ENCODE peak calls at places on chromosomes 16 and 17, in seven cellular contexts. S is upper lobe of right lung, F is GM12865, K is choroid plexus epithelial cell, E is lung, M is AG09309, Y is neural progenitor cell. C is an unnamed sample.

GRCh38 chr16:84548971-84549844 is 44.7 kb upstream of the MEAK7 start:
- DNase-seq in S (no peak), F (no peak), K (no peak), E (no peak), M (no peak), Y (no peak), C (no peak)

GRCh38 chr16:11255737-11256656 is at the start of gene SOCS1:
- DNase-seq in S (peak), F (peak), K (peak), E (peak), M (peak), Y (peak), C (no peak)

GRCh38 chr17:2034806-2035548 is 5.0 kb downstream of the DPH1 start:
- DNase-seq in S (no peak), F (no peak), K (no peak), E (no peak), M (peak), Y (no peak), C (no peak)

GRCh38 chr17:80023261-80024205 is 12.1 kb downstream of the TBC1D16 start:
- DNase-seq in S (no peak), F (no peak), K (no peak), E (no peak), M (no peak), Y (peak), C (no peak)

GRCh38 chr17:77432791-77433190 is 292.0 kb downstream of the SEC14L1 start:
- DNase-seq in S (no peak), F (no peak), K (no peak), E (no peak), M (no peak), Y (peak), C (no peak)

GRCh38 chr16:49760815-49761214 is 95.1 kb downstream of the ZNF423 start:
- DNase-seq in S (no peak), F (no peak), K (no peak), E (no peak), M (no peak), Y (no peak), C (no peak)

GRCh38 chr17:4899341-4900230 is at the start of gene C17orf107:
- DNase-seq in S (peak), F (peak), K (peak), E (peak), M (no peak), Y (peak), C (peak)

GRCh38 chr16:84339766-84340165 is 28.6 kb upstream of the ATP2C2 start:
- DNase-seq in S (peak), F (no peak), K (no peak), E (no peak), M (no peak), Y (no peak), C (peak)

GRCh38 chr17:1532836-1533602 is 16.6 kb upstream of the INPP5K start:
- DNase-seq in S (no peak), F (peak), K (peak), E (no peak), M (no peak), Y (peak), C (no peak)

GRCh38 chr16:71762186-71762585 is 37.7 kb upstream of the PHLPP2 start:
- DNase-seq in S (no peak), F (no peak), K (peak), E (no peak), M (peak), Y (no peak), C (no peak)

GRCh38 chr17:50861822-50862528 is 4.2 kb downstream of the TOB1 start:
- DNase-seq in S (no peak), F (no peak), K (no peak), E (no peak), M (no peak), Y (no peak), C (no peak)

GRCh38 chr17:12732366-12732765 is 56.9 kb upstream of the ARHGAP44 start:
- DNase-seq in S (no peak), F (no peak), K (no peak), E (no peak), M (no peak), Y (no peak), C (no peak)

GRCh38 chr17:47225436-47225858 is 16.3 kb downstream of the MYL4 start:
- DNase-seq in S (no peak), F (no peak), K (peak), E (peak), M (peak), Y (no peak), C (no peak)

GRCh38 chr16:4183258-4184037 is 58.4 kb downstream of the SRL start:
- DNase-seq in S (peak), F (peak), K (peak), E (peak), M (peak), Y (peak), C (peak)

GRCh38 chr17:2700491-2701141 is 10.9 kb downstream of the CLUH start:
- DNase-seq in S (peak), F (no peak), K (no peak), E (no peak), M (no peak), Y (no peak), C (peak)

GRCh38 chr17:20955437-20956323 is 87.1 kb downstream of the USP22 start:
- DNase-seq in S (no peak), F (no peak), K (peak), E (no peak), M (no peak), Y (no peak), C (no peak)

GRCh38 chr16:50810241-50810965 is 68.5 kb downstream of the CYLD start:
- DNase-seq in S (no peak), F (no peak), K (no peak), E (peak), M (no peak), Y (no peak), C (no peak)

GRCh38 chr16:8080817-8081216 is 509.5 kb downstream of the TMEM114 start:
- DNase-seq in S (no peak), F (no peak), K (no peak), E (no peak), M (no peak), Y (no peak), C (no peak)

GRCh38 chr16:720990-721764 is at the start of gene ANTKMT:
- DNase-seq in S (peak), F (peak), K (peak), E (peak), M (no peak), Y (peak), C (no peak)

GRCh38 chr16:19245326-19245925 is 40.1 kb upstream of the CLEC19A start:
- DNase-seq in S (no peak), F (no peak), K (no peak), E (no peak), M (no peak), Y (no peak), C (no peak)

GRCh38 chr16:46612121-46612520 is 9.1 kb downstream of the SHCBP1 start:
- DNase-seq in S (no peak), F (peak), K (no peak), E (no peak), M (no peak), Y (no peak), C (no peak)

GRCh38 chr17:732788-733720 is 658 bp downstream of the TLCD3A start:
- DNase-seq in S (peak), F (peak), K (peak), E (peak), M (no peak), Y (peak), C (no peak)

GRCh38 chr17:13917635-13918034 is 151.7 kb upstream of the COX10 start:
- DNase-seq in S (no peak), F (no peak), K (no peak), E (no peak), M (no peak), Y (no peak), C (no peak)

GRCh38 chr16:57341062-57341440 is 17.5 kb upstream of the CCL22 start:
- DNase-seq in S (no peak), F (peak), K (no peak), E (no peak), M (no peak), Y (no peak), C (no peak)

GRCh38 chr17:61495161-61495857 is 43.1 kb downstream of the TBX4 start:
- DNase-seq in S (no peak), F (peak), K (peak), E (no peak), M (peak), Y (no peak), C (no peak)

GRCh38 chr16:50830698-50831097 is 88.8 kb downstream of the CYLD start:
- DNase-seq in S (no peak), F (no peak), K (no peak), E (no peak), M (no peak), Y (no peak), C (no peak)

GRCh38 chr17:55772086-55772485 is 21.2 kb downstream of the PCTP start:
- DNase-seq in S (no peak), F (no peak), K (no peak), E (no peak), M (no peak), Y (no peak), C (no peak)
- TF ChIP-seq CTCF in S (no peak), F (no peak), K (peak), E (no peak), M (peak), Y (peak), C (peak)

GRCh38 chr17:38815576-38816193 is 9.4 kb downstream of the CWC25 start:
- DNase-seq in S (no peak), F (peak), K (peak), E (no peak), M (peak), Y (no peak), C (no peak)
- TF ChIP-seq CTCF in S (no peak), F (peak), K (peak), E (no peak), M (peak), Y (peak), C (peak)

DNA sequence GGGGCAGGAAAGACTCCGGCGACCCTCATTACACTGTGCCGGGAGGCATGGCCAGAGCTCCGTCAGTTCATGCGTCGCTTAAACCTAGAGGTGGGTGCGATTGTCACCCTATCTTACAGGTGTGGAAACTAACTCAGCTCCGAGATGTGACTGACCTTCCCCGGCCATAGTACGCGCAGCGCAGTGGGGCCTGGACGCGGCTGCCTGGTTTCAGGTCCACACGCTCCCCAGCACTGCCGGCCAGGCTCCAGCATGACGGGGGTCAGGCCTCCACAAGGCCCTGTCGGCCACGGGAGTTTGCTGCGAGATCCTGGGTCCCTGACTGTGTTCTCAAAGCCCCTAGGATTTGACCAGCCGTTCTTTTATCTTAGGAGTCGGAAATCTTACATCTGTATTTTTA is 34.4 kb downstream of the JPH3 start:
- DNase-seq in S (no peak), F (no peak), K (no peak), E (no peak), M (no peak), Y (no peak), C (no peak)
- TF ChIP-seq CTCF in S (no peak), F (no peak), K (no peak), E (no peak), M (no peak), Y (no peak), C (peak)

GRCh38 chr17:43175213-43176118 is 4.5 kb downstream of the NBR1 start:
- DNase-seq in S (no peak), F (no peak), K (peak), E (no peak), M (peak), Y (no peak), C (no peak)

GRCh38 chr17:43169561-43170139 is 1.4 kb upstream of the NBR1 start:
- DNase-seq in S (no peak), F (peak), K (peak), E (no peak), M (no peak), Y (peak), C (no peak)

GRCh38 chr17:43171761-43172487 is 910 bp downstream of the NBR1 start:
- DNase-seq in S (no peak), F (peak), K (peak), E (no peak), M (peak), Y (peak), C (no peak)

GRCh38 chr17:43170140-43170765 is 761 bp upstream of the NBR1 start:
- DNase-seq in S (peak), F (peak), K (peak), E (peak), M (peak), Y (peak), C (peak)

DNA sequence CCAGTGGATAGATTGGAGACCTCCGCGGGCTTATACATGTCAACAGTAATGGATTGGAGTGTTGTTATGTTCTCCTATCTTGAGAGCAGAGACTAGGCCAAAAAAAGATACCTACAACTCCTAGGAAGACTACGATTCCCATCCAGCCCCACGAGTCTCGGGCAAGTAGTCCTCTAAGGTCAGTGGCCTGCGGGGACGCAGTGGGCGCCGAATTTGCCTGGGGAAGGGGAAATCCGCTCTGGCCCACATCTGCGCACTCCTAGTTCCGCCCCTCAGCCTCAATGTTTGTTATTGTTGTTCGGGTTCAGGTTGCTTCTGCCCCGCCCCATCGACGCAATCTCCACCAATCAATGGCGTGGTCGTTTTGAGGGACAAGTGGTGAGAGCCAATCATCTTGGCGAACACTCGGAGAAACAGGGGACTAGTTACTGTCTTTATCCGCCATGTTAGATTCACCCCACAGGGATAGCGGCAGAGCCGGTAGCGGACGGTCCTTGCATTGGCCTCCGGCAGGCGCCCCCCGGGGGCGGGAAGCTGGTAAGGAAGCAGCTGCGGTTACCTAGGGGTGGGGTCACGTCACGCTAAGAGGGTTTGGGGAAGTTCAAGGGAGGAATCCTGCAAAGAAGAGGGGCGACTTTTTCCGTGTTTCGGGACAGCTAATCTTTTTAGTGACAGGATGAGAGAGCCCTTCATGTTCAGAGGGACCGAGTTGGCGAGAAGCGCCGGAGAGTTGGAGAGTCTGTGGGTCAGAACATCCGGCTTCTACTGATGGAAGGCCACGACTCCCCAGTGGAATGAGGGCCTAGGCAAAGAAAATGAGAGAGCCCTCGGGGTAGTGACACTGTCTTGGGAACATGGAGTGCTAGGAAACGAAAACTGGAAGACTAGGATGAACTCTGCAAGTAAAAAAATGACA is at the start of gene NBR1:
- DNase-seq in S (peak), F (peak), K (peak), E (peak), M (peak), Y (peak), C (peak)
- TF ChIP-seq CTCF in S (peak), F (peak), K (peak), E (no peak), M (no peak), Y (peak), C (peak)

DNA sequence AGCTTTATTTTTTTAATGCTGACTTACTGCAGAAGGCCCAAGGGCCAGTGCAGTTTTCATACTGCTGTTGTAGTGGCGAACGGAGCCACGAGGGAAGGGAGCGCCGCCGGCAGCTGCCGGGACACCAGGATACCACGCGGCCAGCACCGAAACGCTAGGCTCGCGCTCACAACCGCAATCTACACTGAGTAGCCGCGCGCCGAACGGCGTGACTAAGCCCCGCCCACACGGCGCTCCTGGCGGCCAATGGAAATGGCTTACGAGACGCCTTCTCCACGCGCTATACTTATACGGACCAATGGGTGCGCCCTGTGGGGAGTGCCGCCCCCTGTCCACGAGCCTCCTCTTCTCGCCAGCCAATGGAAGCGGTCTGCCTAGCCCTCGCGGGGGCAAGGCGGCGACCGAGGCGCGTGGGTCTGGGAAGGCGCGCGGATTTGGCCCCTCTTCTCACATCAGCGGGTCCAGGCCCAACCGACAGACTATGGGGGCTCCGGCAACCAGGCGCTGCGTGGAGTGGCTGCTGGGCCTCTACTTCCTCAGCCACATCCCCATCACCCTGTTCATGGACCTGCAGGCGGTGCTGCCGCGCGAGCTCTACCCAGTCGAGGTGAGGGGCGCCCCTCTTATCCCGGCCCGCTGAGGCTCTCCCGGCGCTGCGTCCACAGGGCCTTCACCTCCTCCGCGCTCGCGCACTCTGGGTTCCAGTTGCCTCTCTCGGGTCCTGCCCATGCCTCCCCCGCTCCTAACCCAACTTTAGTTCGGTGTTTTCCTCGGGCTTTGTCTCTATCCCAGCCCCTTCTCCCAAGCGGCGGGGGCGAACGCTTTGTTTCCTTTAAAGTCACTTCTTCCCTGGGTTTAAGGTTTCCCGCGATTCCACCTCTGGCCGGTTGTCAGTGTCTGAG is at the start of gene TMEM97:
- DNase-seq in S (peak), F (peak), K (peak), E (peak), M (peak), Y (peak), C (peak)
- TF ChIP-seq CTCF in S (peak), F (no peak), K (peak), E (no peak), M (no peak), Y (no peak), C (peak)

GRCh38 chr16:29807426-29808218 is 1.3 kb downstream of the MAZ start:
- DNase-seq in S (peak), F (peak), K (peak), E (peak), M (peak), Y (peak), C (no peak)
- TF ChIP-seq CTCF in S (peak), F (peak), K (peak), E (no peak), M (peak), Y (peak), C (peak)

GRCh38 chr17:37848690-37849616 is 75.3 kb upstream of the TBC1D3K start:
- DNase-seq in S (no peak), F (peak), K (peak), E (no peak), M (no peak), Y (no peak), C (no peak)
- TF ChIP-seq CTCF in S (no peak), F (no peak), K (no peak), E (no peak), M (no peak), Y (no peak), C (no peak)

DNA sequence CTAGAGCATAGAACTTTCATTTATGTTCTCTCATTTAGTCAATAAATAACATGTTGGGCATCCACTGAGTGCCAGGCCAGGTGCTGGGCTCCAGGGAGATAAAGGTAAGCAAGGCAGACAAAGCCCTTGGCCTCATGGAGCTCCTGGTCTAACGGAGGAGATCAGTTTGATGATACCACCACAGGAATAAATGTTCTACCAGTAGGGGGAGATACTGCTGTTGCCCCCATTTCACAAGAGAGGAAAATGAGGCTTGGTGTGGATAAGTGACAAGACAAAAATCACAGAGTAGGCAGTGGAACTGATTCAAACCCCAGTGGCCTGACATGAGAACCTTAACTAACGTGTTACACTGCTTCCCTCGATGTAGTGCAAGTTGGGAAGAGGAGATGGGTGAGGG is 80.4 kb upstream of the ERCC4 start:
- DNase-seq in S (no peak), F (no peak), K (no peak), E (no peak), M (no peak), Y (no peak), C (no peak)
- TF ChIP-seq CTCF in S (no peak), F (peak), K (no peak), E (no peak), M (peak), Y (peak), C (no peak)

DNA sequence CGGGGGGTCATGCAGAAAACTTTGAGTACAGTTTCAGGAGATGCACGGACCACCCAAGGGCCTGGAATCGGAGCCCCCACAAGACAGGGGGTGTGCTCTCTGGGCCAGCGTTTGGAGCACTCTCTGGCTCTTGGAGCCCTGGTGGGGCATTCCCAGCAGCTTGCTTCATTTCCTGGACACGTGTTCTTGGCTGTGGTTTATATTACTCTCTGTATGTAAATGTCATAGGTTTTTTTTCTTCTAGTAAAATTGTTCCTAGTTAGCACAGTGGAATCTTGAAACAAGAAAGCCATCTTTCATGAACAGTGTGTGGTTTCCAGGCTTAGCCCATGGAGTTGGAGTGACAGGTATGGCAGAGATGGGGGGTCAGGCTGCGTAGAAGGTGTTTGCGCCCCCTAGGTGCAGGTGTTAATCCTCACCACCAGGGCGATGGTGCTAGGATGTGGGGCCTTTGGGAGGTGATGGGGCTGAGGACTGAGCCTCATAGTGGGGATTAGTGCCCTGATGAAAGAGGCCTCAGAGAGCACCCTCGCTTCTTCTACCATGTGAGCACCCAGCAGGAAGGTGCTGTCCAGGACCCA is 79.8 kb downstream of the JPH3 start:
- DNase-seq in S (no peak), F (peak), K (peak), E (no peak), M (peak), Y (peak), C (no peak)
- TF ChIP-seq CTCF in S (no peak), F (peak), K (peak), E (no peak), M (peak), Y (peak), C (peak)